ENCODE peak calls at places on chromosomes 1 and 21, in nine cellular contexts. S is pancreas; N is CD8-positive, alpha-beta memory T cell; Q is brain pericyte; W is GM12891; Z is activated naive CD4-positive, alpha-beta T cell treated with Interleukin-2 at 50 U/mL for 16 hours; A is HEK293T; R is CD4-positive, alpha-beta memory T cell; X is tibial nerve. O is an unnamed sample.

GRCh38 chr1:172449585-172450523 is 6.0 kb upstream of the PIGC start:
- DNase-seq in S (peak), N (no peak), Q (no peak), W (peak), Z (peak), A (peak), R (peak), X (no peak), O (peak)

GRCh38 chr1:76219589-76219914 is 145.0 kb downstream of the ST6GALNAC3 start:
- DNase-seq in S (no peak), N (no peak), Q (no peak), W (no peak), Z (no peak), A (no peak), R (no peak), X (no peak), O (no peak)

GRCh38 chr1:41728403-41729202 is 190.1 kb downstream of the HIVEP3 start:
- DNase-seq in S (no peak), N (peak), Q (no peak), W (peak), Z (peak), A (no peak), R (no peak), X (no peak), O (peak)

GRCh38 chr1:213585959-213586608 is 401.7 kb upstream of the PROX1 start:
- DNase-seq in S (peak), N (no peak), Q (no peak), W (no peak), Z (no peak), A (no peak), R (no peak), X (no peak), O (no peak)

GRCh38 chr1:159000627-159001026 is 9.1 kb upstream of the IFI16 start:
- DNase-seq in S (peak), N (no peak), Q (peak), W (no peak), Z (no peak), A (no peak), R (no peak), X (peak), O (no peak)

GRCh38 chr21:25963186-25963585 is 207.4 kb downstream of the APP start:
- DNase-seq in S (no peak), N (no peak), Q (no peak), W (no peak), Z (no peak), A (no peak), R (no peak), X (no peak), O (no peak)

GRCh38 chr1:7110306-7110705 is 325.1 kb downstream of the CAMTA1 start:
- DNase-seq in S (no peak), N (no peak), Q (no peak), W (no peak), Z (no peak), A (no peak), R (no peak), X (no peak), O (no peak)

GRCh38 chr1:63148825-63149645 is 173.3 kb upstream of the FOXD3 start:
- DNase-seq in S (peak), N (no peak), Q (no peak), W (peak), Z (no peak), A (peak), R (no peak), X (no peak), O (no peak)

GRCh38 chr1:96234299-96234698 is 487.3 kb upstream of the PTBP2 start:
- DNase-seq in S (peak), N (no peak), Q (no peak), W (no peak), Z (no peak), A (peak), R (no peak), X (peak), O (no peak)

O was measured in activated effector memory CD4-positive, alpha-beta T cell treated with anti-CD3 and anti-CD28 coated beads, Interleukin-2, amount 50 U/mL, for 16 hours.